ENCODE peak calls at places on chromosome 11, in four cellular contexts. L, O, H and J are unnamed samples.

GRCh38 chr11:125180413-125181305 is 16.1 kb downstream of the PKNOX2 start:
- DNase-seq in H (no peak), L (no peak), O (no peak), J (no peak)

GRCh38 chr11:2579315-2580060 is 120.3 kb downstream of the KCNQ1OT1 start:
- DNase-seq in L (no peak), O (no peak), H (peak; percentile 57), J (peak; percentile 80)

GRCh38 chr11:94521684-94522083 is 9.4 kb downstream of the C11orf97 start:
- DNase-seq in O (no peak), L (no peak), H (no peak), J (no peak)

GRCh38 chr11:61969838-61970452 is 2.5 kb upstream of the FTH1 start:
- DNase-seq in L (no peak), H (no peak), O (no peak), J (no peak)

GRCh38 chr11:126929186-126930085 is 71.1 kb downstream of the KIRREL3 start:
- DNase-seq in L (no peak), H (no peak), O (no peak), J (no peak)

GRCh38 chr11:10770626-10771254 is 19.7 kb downstream of the CTR9 start:
- DNase-seq in L (no peak), H (no peak), O (no peak), J (peak; percentile 86)

GRCh38 chr11:114262681-114263509 is 33.3 kb upstream of the NNMT start:
- DNase-seq in H (peak; percentile 47), L (no peak), O (no peak), J (peak; percentile 71)

GRCh38 chr11:118287006-118287405 is 17.5 kb upstream of the CD3E start:
- DNase-seq in H (no peak), L (no peak), O (no peak), J (no peak)

GRCh38 chr11:10072841-10073240 is 221.2 kb downstream of the SBF2 start:
- DNase-seq in O (no peak), H (no peak), L (no peak), J (no peak)

GRCh38 chr11:122207505-122207904 is 91.5 kb upstream of the BLID start:
- DNase-seq in O (no peak), L (peak; percentile 45), H (no peak), J (no peak)
- H3K27ac ChIP-seq in O (no peak overlapping the region), L (peak overlapping the region; percentile 96), H (peak overlapping the region; percentile 63), J (no peak overlapping the region)

GRCh38 chr11:68083517-68083916 is 37.7 kb downstream of the CHKA start:
- DNase-seq in O (no peak), H (no peak), L (no peak), J (no peak)
- H3K27ac ChIP-seq in O (no peak overlapping the region), H (no peak overlapping the region), L (no peak overlapping the region), J (no peak overlapping the region)

DNA sequence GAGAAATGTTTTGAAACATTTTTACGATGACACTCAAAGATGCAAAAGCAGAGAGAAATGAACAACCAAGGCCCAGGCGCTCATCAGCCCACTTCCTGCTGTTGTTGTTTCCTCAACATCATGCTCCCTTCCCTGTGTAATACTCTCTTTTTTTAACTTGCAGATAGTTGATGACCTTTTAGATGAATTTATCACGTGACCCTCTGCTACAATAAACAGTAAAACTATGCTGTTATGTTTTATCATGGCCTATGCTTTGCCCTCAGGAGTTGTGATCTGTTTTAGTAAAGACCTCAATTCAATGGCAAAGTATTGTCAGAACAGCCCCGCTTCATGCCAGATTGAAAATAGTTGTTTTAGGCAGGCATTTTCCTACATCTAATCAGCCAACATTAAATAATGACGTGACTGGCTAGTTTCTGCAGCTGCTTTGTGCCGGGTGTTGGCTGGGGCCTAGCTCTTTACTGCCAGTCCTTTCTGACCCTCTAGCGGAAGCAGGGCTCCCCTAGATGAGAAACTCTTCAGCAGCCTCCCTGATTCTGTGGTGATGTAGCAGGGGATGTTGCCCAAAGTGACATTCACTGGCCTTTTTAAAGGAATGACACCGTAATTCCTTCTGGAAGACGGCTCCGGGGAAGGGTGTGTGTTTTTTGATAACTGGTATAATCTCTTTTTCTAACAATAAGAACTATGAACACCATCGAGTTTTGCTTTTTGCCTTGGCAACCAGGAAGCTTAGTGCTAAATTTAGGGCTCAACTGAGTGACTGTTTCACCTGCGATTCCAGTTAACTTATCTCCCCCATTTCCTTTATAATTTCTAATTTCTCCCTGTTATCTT is 40.0 kb downstream of the ADAMTS15 start:
- DNase-seq in L (no peak), O (no peak), H (no peak), J (no peak)
- H3K27ac ChIP-seq in L (no peak overlapping the region), O (no peak overlapping the region), H (peak overlapping the region; percentile 79), J (no peak overlapping the region)

DNA sequence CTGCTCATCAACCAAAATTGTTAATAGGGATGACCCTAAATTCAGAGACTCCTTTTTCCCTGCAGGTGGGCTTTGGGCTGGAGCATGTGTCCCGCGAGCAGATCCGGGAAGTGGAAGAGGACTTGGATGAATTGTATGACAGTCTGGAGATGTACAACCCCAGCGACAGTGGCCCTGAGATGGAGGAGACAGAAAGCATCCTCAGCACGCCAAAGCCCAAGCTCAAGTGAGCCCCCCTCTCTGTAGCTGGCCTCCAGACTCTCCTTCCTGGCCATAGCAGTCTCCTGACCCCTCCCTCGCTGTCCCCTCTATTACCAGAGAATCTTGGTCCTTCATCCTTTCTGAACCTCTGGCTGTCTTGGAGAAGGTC is 47.9 kb upstream of the RAB1B start:
- DNase-seq in L (no peak), H (peak; percentile 16), O (no peak), J (no peak)
- H3K27ac ChIP-seq in L (no peak overlapping the region), H (no peak overlapping the region), O (no peak overlapping the region), J (no peak overlapping the region)

GRCh38 chr11:66600219-66600923 is 7.4 kb downstream of the CCS start:
- DNase-seq in L (no peak), O (no peak), H (no peak), J (no peak)

GRCh38 chr11:66604161-66604560 is 11.2 kb downstream of the CCS start:
- DNase-seq in L (no peak), O (no peak), H (no peak), J (no peak)

GRCh38 chr11:66603072-66603471 is 10.1 kb downstream of the CCS start:
- DNase-seq in H (no peak), L (no peak), O (no peak), J (no peak)

GRCh38 chr11:66598993-66599392 is 6.0 kb downstream of the CCS start:
- DNase-seq in H (no peak), O (no peak), L (no peak), J (no peak)

DNA sequence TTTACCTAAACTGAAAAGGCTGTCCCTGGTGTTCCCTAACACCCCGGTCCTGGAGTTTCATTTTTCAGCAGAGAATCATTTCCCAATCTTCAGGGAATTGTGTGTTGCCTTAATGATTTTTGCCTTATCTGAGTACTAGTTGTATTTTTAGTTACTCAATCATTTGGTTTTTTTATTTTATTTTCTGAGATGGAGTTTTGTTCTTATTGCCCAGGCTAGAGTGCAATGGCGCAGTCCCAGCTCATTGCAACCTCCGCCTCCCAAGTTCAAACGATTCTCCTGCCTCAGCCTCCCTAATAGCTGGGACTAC is 7.9 kb downstream of the CCS start:
- DNase-seq in O (no peak), H (no peak), L (no peak), J (no peak)
- H3K27ac ChIP-seq in O (no peak overlapping the region), H (no peak overlapping the region), L (no peak overlapping the region), J (no peak overlapping the region)

DNA sequence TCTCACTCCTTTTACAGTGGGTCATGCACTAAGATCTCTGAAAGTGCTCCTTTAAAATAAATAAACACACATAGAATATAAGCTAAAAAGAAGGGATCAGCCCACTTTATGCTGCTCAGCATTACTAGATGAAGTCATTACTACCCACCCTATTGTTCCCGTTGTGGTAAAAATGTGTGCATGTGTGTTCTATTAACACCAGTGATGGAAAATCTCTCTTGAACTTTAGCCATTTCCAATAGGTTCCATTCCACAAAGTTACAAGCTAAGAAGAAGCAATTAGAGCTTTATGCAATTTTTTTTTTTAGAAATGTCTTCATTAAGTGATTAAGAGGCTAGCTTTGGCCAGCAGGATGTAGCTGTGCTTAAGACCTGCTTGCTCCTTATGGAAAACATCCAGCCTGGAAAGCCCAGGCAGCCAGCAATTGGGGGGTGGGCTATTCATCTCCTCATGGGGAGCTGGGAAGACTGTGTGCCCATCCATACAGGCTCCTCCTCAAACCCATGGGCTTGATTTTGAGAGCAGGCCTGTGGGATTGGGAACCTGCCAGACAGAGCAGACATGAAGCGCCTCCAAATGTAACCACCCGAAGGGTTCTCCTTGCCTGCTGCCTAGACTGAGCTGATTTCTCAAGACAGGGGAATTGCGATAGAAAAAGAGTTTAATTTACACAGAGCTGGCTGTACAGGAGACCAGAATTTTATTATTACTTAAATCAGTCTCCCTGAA is 92.9 kb upstream of the PARVA start:
- DNase-seq in O (no peak), H (no peak), L (peak; percentile 32), J (no peak)
- H3K27ac ChIP-seq in O (no peak overlapping the region), H (no peak overlapping the region), L (peak overlapping the region; percentile 98), J (no peak overlapping the region)